ENCODE peak calls at places on chromosomes 4 and X, in seven cellular contexts. D is IMR-90; G is breast epithelium; N is colonic mucosa; X is tibial nerve; S is CD8-positive, alpha-beta memory T cell; A is aorta. F is an unnamed sample.

GRCh38 chrX:72029473-72030411 is 102.0 kb downstream of the RTL5 start:
- DNase-seq in X (no peak), A (no peak), G (no peak), D (peak), N (peak), S (no peak), F (peak)

GRCh38 chr4:10115657-10116624 is 658 bp downstream of the WDR1 start:
- DNase-seq in S (peak), N (peak), X (no peak), A (peak), D (no peak), G (peak), F (peak)

GRCh38 chr4:101885574-101885973 is 95.0 kb downstream of the BANK1 start:
- DNase-seq in D (no peak), G (no peak), A (no peak), N (no peak), S (no peak), X (no peak), F (no peak)

GRCh38 chrX:152943826-152944225 is 46.0 kb downstream of the ZNF185 start:
- DNase-seq in A (peak), D (no peak), S (no peak), X (no peak), G (no peak), N (no peak), F (no peak)

GRCh38 chrX:1419545-1420355 is 27.8 kb upstream of the SLC25A6 start:
- DNase-seq in S (no peak), D (no peak), X (no peak), N (no peak), G (no peak), A (peak), F (no peak)

GRCh38 chr4:107893171-107894137 is 37.9 kb upstream of the CYP2U1 start:
- DNase-seq in G (no peak), D (peak), X (no peak), S (no peak), N (no peak), A (no peak), F (peak)

GRCh38 chrX:16797358-16797757 is 11.1 kb downstream of the TXLNG start:
- DNase-seq in N (no peak), G (no peak), D (peak), A (peak), S (no peak), X (no peak), F (peak)

GRCh38 chr4:80196259-80197131 is 808 bp upstream of the PRDM8 start:
- DNase-seq in D (peak), X (no peak), S (no peak), N (no peak), G (no peak), A (no peak), F (no peak)

GRCh38 chr4:43816107-43816506 is 632.5 kb downstream of the KCTD8 start:
- DNase-seq in X (no peak), G (no peak), D (no peak), N (no peak), A (no peak), S (no peak), F (no peak)

GRCh38 chr4:100049872-100050271 is 99.8 kb upstream of the H2AZ1 start:
- DNase-seq in G (no peak), S (no peak), A (no peak), X (no peak), D (peak), N (no peak), F (no peak)

GRCh38 chr4:182142146-182143085 is 100.8 kb upstream of the TENM3 start:
- DNase-seq in G (no peak), N (no peak), D (peak), S (no peak), A (no peak), X (no peak), F (peak)

GRCh38 chr4:2534904-2535385 is 1.5 kb upstream of the FAM193A start:
- DNase-seq in D (peak), X (no peak), S (no peak), N (no peak), A (no peak), G (no peak), F (no peak)

GRCh38 chrX:103919336-103919682 is 43.1 kb upstream of the TMSB15B start:
- DNase-seq in D (peak), X (no peak), G (no peak), N (peak), A (no peak), S (peak), F (peak)

GRCh38 chr4:42596918-42597317 is 60.0 kb downstream of the ATP8A1 start:
- DNase-seq in S (no peak), X (no peak), G (no peak), A (no peak), N (no peak), D (no peak), F (no peak)

GRCh38 chr4:116469582-116469981 is 615.8 kb downstream of the TRAM1L1 start:
- DNase-seq in X (no peak), N (no peak), D (no peak), A (no peak), S (no peak), G (no peak), F (no peak)

GRCh38 chr4:53959373-53959772 is 105.0 kb downstream of the CHIC2 start:
- DNase-seq in G (no peak), N (no peak), A (no peak), S (no peak), D (no peak), X (no peak), F (no peak)

GRCh38 chr4:164997941-164998340 is 20.5 kb upstream of the TRIM61 start:
- DNase-seq in S (no peak), D (no peak), G (no peak), A (no peak), X (no peak), N (no peak), F (no peak)

GRCh38 chrX:25144043-25144940 is 128.5 kb upstream of the ARX start:
- DNase-seq in G (peak), S (peak), N (peak), X (peak), A (peak), D (peak), F (peak)

GRCh38 chrX:15146515-15146914 is 123.4 kb downstream of the ASB9 start:
- DNase-seq in D (no peak), G (no peak), X (no peak), S (no peak), A (no peak), N (peak), F (peak)

GRCh38 chr4:4865705-4866123 is 6.2 kb downstream of the MSX1 start:
- DNase-seq in G (no peak), A (no peak), S (no peak), N (no peak), D (no peak), X (no peak), F (no peak)

GRCh38 chr4:176383273-176384077 is 63.7 kb downstream of the SPCS3 start:
- DNase-seq in S (no peak), G (no peak), A (no peak), D (peak), X (no peak), N (no peak), F (peak)

GRCh38 chr4:5435201-5435600 is 273.2 kb downstream of the EVC2 start:
- DNase-seq in D (no peak), N (no peak), S (no peak), A (no peak), X (no peak), G (no peak), F (no peak)

GRCh38 chr4:1961038-1961437 is 47.7 kb downstream of the NELFA start:
- DNase-seq in X (no peak), A (no peak), G (no peak), N (no peak), D (no peak), S (no peak), F (no peak)

GRCh38 chr4:120809518-120809917 is 113.0 kb downstream of the PRDM5 start:
- DNase-seq in S (no peak), A (no peak), D (no peak), X (no peak), G (no peak), N (no peak), F (no peak)

DNA sequence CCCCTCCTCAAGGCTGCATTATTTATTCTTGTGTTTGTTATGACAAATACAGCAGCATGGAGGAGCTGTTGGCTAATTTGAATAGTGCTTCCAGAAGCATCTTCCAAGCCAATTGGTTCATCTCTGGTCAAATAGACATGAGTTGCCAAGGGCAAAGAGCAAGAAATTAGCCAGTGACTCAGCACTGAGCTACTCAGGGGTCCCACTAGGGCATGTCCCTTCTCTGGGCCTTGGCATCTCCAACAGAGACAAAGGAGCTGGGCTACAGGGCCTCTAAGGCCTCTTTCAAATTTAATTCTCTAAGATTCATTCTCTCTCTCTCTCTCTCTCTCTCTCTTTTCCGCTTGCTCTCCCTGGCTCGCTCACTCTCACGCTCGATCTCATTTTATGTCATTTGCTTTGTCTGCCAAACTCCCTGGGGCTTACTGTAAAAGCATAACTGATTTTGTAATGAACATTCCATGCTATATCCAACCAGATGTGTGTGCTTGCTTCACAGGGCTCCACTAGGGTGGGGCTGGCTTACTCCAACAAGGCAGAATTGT is 86.7 kb upstream of the MAGEA4 start:
- DNase-seq in S (no peak), G (no peak), D (peak), N (no peak), X (no peak), A (no peak), F (peak)
- H3K4me3 ChIP-seq in S (no peak), G (no peak), D (no peak), N (no peak), X (no peak), A (no peak), F (no peak)

GRCh38 chrX:112851806-112852205 is 11.2 kb upstream of the AMOT start:
- DNase-seq in X (no peak), A (no peak), D (peak), N (no peak), G (no peak), S (no peak), F (peak)
- H3K4me3 ChIP-seq in X (no peak), A (no peak), D (no peak), N (no peak), G (no peak), S (no peak), F (no peak)

DNA sequence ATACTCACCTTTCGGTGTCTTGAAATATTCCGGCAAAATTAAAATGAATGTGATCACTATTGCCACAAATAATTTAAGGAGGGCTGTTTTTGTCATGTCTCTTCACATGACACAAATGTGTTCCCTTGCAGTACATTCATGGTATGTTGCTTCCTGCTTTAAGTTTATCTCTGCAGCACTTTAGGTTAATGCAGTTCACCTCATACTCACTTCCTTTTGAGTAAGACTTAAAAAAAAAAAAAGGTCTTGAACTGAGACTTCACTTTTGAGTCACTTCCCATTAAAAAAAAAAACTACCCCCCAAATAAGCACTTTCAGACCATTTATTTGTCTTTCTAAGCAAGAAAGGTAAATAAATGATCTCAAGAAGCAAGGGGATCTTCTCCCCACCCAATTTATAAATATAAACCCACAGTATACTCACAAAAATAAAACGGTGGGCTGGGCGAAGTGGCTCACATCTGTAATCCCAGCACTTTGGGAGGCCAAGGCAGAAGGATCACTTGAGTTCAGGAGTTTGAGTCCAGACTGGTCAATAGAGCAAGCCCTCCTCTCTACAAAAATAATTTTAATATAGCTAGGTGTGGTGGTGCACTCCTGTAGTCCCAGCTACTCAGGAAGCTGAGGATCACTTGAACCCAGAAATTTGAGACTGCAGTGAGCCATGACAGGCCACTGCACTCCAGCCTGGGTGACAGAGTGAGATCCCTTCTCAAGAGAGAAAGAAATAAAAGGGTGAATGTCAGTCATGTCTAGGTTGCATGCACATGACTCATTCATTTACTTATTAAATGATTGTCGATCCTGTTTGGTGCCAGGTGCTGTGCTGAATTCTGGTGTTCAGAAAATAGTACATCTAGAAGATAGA is at the start of gene TMEM156:
- DNase-seq in X (no peak), N (no peak), D (peak), A (no peak), G (no peak), S (peak), F (peak)
- H3K4me3 ChIP-seq in X (peak), N (peak), D (no peak), A (no peak), G (no peak), S (peak), F (no peak)

DNA sequence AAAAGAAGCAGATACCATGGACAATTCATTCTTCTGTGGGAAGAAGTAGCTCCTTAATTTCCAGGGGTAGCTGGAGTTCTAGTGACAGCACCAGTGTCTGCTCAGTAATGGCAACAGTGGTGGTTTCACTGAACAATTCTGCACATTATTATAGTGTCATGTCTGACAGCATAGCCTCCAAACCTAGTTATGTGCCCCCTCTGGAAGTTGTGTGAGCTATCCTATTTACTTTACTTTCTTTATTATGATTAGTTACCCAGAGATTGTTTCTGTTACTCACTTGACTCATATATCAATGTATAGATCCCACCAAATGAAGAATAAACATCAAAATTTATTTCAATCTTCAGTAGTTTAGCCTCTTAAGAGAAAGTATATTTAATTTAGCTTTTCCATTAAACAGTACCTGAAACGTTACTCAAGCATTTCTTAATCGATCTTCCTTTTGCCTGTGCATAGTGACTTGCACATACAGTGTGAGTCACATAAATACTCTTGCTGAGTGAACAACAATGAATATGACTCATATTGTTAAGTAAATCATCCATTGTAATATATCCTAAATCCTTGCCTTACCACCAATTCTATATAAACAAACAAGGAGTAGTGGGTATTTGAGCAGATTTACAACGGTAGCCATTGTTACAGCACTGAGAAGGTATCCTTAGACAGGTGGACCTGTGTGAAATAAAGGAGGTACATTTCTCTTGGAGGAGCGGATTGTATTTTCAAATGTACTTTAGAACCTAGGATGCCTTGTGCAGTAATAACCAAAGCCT is 534.7 kb downstream of the ANKRD50 start:
- DNase-seq in G (no peak), N (no peak), X (no peak), A (no peak), D (peak), S (no peak), F (peak)
- H3K4me3 ChIP-seq in G (no peak), N (no peak), X (no peak), A (no peak), D (no peak), S (no peak), F (no peak)

DNA sequence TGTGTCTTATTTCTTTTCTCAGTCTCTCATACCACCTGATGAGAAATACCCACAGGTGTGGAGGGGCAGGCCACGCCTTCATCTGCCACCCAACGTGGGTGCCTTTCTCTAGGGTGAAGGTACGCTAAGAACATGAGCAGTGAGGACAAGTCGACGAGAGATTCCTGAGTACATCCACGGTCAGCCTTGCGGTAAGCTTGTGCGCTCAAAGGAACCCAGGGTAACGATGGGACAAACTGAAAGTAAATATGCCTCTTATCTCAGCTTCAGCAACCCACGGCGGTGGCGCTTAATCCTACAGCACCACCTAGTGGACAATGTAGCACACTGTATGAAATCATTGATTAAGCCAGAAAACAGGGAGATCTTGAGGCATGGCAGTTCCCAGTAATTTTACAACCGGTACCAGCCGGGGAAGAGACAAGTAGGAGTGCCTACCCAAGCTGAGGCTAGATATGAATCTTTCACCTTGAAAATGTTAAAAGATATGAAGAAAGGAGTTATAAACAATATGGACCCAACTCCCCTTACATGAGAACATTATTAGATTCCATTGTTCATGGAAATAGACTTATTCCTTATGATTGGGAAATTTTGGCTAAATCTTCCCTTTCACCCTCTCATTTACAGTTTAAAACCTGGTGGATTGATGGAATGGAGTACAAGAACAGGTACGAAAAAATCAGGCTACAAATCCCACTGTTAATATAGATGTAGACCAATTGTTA is 63.0 kb downstream of the ZNF732 start:
- DNase-seq in X (no peak), N (peak), D (peak), S (peak), G (peak), A (peak), F (peak)
- H3K4me3 ChIP-seq in X (peak), N (peak), D (peak), S (peak), G (peak), A (no peak), F (peak)

GRCh38 chrX:140765043-140765784 is 55.7 kb downstream of the LINC00632 start:
- DNase-seq in G (no peak), S (no peak), A (peak), N (no peak), D (peak), X (no peak), F (peak)
- H3K4me3 ChIP-seq in G (peak), S (no peak), A (peak), N (peak), D (peak), X (peak), F (peak)

GRCh38 chr4:73409012-73409862 is 5.2 kb downstream of the ALB start:
- DNase-seq in G (no peak), D (no peak), X (no peak), N (no peak), A (no peak), S (no peak), F (no peak)
- H3K4me3 ChIP-seq in G (no peak), D (no peak), X (no peak), N (no peak), A (no peak), S (no peak), F (no peak)

DNA sequence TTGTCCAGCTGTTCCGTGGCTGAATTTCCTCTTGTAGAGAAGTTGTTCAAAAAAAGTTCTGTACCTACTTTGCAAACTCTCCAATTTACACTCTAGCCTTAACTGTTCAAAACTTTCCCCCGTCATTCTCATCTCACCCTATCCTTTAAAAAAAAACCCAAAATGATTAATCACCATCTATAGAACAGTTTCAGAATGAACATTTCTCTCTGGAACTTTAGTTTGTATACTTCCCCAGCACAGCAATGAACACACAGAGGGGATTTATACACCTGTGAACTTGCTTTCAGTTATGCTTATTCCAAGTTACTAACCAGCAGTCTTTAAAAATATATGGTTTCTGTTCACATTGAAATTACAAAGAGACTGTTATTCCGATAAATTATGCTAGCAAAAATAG is 1.2 kb downstream of the GEMIN8 start:
- DNase-seq in S (no peak), G (no peak), N (no peak), A (no peak), D (no peak), X (no peak), F (no peak)
- H3K4me3 ChIP-seq in S (peak), G (peak), N (no peak), A (no peak), D (no peak), X (no peak), F (peak)

F was measured in fibroblast of the aortic adventitia.